ENCODE peak calls at places on chromosome 14, in eight cellular contexts. J, A, U, K, E, L, I and R are unnamed samples.

GRCh38 chr14:72737560-72737943 is 156.3 kb downstream of the DPF3 start:
- DNase-seq in J (no peak), A (no peak), U (no peak), K (no peak), E (no peak), L (no peak), I (no peak), R (no peak)

GRCh38 chr14:32938719-32939253 is at the start of gene NPAS3:
- DNase-seq in J (peak; percentile 36), A (no peak), U (no peak), K (no peak), E (no peak), L (no peak), I (peak; percentile 59), R (no peak)

GRCh38 chr14:78863143-78863542 is 693.0 kb downstream of the NRXN3 start:
- DNase-seq in J (no peak), A (no peak), U (no peak), K (no peak), E (no peak), L (no peak), I (peak; percentile 31), R (peak; percentile 25)

GRCh38 chr14:49089078-49089477 is 497.1 kb downstream of the RPS29 start:
- DNase-seq in J (no peak), A (no peak), U (no peak), K (no peak), E (no peak), L (no peak), I (no peak), R (no peak)

GRCh38 chr14:63922696-63923421 is 70.1 kb downstream of the SYNE2 start:
- DNase-seq in J (no peak), A (no peak), U (no peak), K (no peak), E (no peak), L (no peak), I (peak; percentile 21), R (peak; percentile 57)

GRCh38 chr14:24678801-24679247 is 44.8 kb upstream of the GZMB start:
- DNase-seq in J (peak; percentile 35), A (peak; percentile 28), U (peak; percentile 83), K (peak; percentile 29), E (peak; percentile 77), L (peak; percentile 79), I (peak; percentile 94), R (peak; percentile 67)

GRCh38 chr14:89855961-89856360 is 98.6 kb downstream of the EFCAB11 start:
- DNase-seq in J (no peak), A (no peak), U (no peak), K (no peak), E (no peak), L (no peak), I (peak; percentile 86), R (peak; percentile 29)

GRCh38 chr14:105850853-105851581 is 324.6 kb downstream of the TMEM121 start:
- DNase-seq in J (no peak), A (no peak), U (no peak), K (no peak), E (no peak), L (no peak), I (no peak), R (no peak)

GRCh38 chr14:103508930-103509329 is 13.7 kb downstream of the CKB start:
- DNase-seq in J (no peak), A (no peak), U (no peak), K (no peak), E (no peak), L (no peak), I (no peak), R (no peak)

GRCh38 chr14:104694991-104695659 is 5.7 kb downstream of the INF2 start:
- DNase-seq in J (no peak), A (no peak), U (peak; percentile 64), K (no peak), E (peak; percentile 71), L (peak; percentile 56), I (no peak), R (no peak)

DNA sequence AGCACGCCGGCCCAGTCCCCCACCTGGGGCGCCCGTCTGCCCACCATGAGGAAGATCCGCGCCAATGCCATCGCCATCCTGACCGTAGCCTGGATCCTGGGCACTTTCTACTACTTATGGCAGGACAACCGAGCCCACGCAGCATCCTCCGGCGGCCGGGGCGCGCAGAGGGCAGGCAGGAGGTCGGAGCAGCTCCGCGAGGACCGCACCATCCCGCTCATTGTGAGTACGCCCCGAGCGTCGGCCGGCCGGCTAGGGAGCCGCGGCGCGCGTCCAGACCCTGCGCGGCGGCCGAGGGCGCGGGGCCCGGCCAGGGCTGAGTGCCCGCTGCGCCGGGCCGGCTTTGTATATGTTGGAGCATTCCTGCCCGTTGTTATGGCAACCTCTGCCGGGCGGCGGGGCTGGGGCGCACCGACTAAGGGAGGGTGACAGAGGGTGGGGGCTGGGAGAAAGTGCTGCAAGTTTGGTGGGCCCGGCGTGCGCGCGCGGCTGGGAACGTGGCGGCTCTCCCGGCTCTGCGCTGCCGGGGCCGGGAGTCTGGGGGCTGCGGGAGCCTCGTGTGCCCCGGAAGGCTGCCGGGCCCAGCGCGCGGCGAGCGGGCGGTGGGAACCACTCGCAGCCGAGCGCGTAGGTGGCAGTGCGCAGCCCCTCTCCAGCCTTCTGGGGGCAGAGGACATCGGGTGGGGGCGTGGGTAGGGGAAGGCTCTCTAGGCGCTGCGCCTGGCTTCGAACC is 454 bp downstream of the GALNT16 start:
- DNase-seq in J (peak; percentile 33), A (no peak), U (no peak), K (no peak), E (no peak), L (no peak), I (peak; percentile 66), R (peak; percentile 11)
- H3K27me3 ChIP-seq in J (peaks cover 15% of the 10 kb centered on the region), A (no peaks in the 10 kb centered on the region), U (no peaks in the 10 kb centered on the region), K (peaks cover 41% of the 10 kb centered on the region), E (peaks cover 6% of the 10 kb centered on the region), L (peaks cover 18% of the 10 kb centered on the region), I (peaks cover 22% of the 10 kb centered on the region), R (no peaks in the 10 kb centered on the region)

DNA sequence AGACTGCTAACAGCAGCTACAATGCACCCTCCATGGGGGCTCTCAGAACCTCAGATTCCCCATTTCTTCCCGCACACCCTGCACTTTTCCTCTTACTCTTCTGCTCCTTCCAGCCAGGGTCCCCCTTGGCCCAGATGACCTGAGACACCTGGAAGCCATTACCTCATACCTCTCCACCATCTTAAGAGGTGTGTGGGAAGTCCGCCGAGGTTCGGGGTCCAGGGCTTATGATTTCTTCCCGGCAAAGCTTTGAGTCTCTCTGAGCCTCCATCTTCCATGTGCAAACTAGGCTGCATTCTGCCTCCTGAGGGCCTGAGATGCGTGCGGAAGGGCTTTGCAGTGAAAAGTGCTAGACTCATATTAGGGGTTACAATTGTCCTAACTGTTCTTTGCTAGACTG is 5.3 kb downstream of the GSC start:
- DNase-seq in J (no peak), A (no peak), U (no peak), K (no peak), E (no peak), L (no peak), I (no peak), R (no peak)
- H3K27me3 ChIP-seq in J (peaks cover 19% of the 10 kb centered on the region), A (peaks cover 2% of the 10 kb centered on the region), U (no peaks in the 10 kb centered on the region), K (peaks cover 42% of the 10 kb centered on the region), E (peaks cover 95% of the 10 kb centered on the region), L (peaks cover 13% of the 10 kb centered on the region), I (no peaks in the 10 kb centered on the region), R (peaks cover 64% of the 10 kb centered on the region)

GRCh38 chr14:77126461-77126990 is 15.1 kb downstream of the ZDHHC22 start:
- DNase-seq in J (no peak), A (no peak), U (no peak), K (no peak), E (no peak), L (no peak), I (no peak), R (no peak)

GRCh38 chr14:77126074-77126325 is 15.6 kb downstream of the ZDHHC22 start:
- DNase-seq in J (no peak), A (no peak), U (no peak), K (no peak), E (no peak), L (no peak), I (no peak), R (no peak)

GRCh38 chr14:77131206-77131605 is 10.4 kb downstream of the ZDHHC22 start:
- DNase-seq in J (no peak), A (no peak), U (no peak), K (no peak), E (no peak), L (no peak), I (no peak), R (no peak)

GRCh38 chr14:77130386-77130785 is 11.2 kb downstream of the ZDHHC22 start:
- DNase-seq in J (no peak), A (no peak), U (no peak), K (no peak), E (no peak), L (no peak), I (no peak), R (no peak)

GRCh38 chr14:77128414-77128891 is 13.1 kb downstream of the ZDHHC22 start:
- DNase-seq in J (no peak), A (no peak), U (no peak), K (no peak), E (no peak), L (no peak), I (no peak), R (no peak)
- H3K27me3 ChIP-seq in J (no peaks in the 10 kb centered on the region), A (no peaks in the 10 kb centered on the region), U (no peaks in the 10 kb centered on the region), K (peaks cover 4% of the 10 kb centered on the region), E (peaks cover 22% of the 10 kb centered on the region), L (peaks cover 16% of the 10 kb centered on the region), I (peaks cover 74% of the 10 kb centered on the region), R (peaks cover 28% of the 10 kb centered on the region)

GRCh38 chr14:101367421-101368261 is 193.7 kb upstream of the DIO3 start:
- DNase-seq in J (no peak), A (no peak), U (no peak), K (no peak), E (no peak), L (no peak), I (no peak), R (no peak)

GRCh38 chr14:101368629-101369028 is 192.7 kb upstream of the DIO3 start:
- DNase-seq in J (no peak), A (no peak), U (no peak), K (no peak), E (no peak), L (no peak), I (no peak), R (no peak)

GRCh38 chr14:101370593-101371569 is 190.4 kb upstream of the DIO3 start:
- DNase-seq in J (no peak), A (no peak), U (no peak), K (no peak), E (no peak), L (no peak), I (no peak), R (no peak)

GRCh38 chr14:101369916-101370592 is 191.2 kb upstream of the DIO3 start:
- DNase-seq in J (no peak), A (no peak), U (no peak), K (no peak), E (no peak), L (no peak), I (no peak), R (no peak)

DNA sequence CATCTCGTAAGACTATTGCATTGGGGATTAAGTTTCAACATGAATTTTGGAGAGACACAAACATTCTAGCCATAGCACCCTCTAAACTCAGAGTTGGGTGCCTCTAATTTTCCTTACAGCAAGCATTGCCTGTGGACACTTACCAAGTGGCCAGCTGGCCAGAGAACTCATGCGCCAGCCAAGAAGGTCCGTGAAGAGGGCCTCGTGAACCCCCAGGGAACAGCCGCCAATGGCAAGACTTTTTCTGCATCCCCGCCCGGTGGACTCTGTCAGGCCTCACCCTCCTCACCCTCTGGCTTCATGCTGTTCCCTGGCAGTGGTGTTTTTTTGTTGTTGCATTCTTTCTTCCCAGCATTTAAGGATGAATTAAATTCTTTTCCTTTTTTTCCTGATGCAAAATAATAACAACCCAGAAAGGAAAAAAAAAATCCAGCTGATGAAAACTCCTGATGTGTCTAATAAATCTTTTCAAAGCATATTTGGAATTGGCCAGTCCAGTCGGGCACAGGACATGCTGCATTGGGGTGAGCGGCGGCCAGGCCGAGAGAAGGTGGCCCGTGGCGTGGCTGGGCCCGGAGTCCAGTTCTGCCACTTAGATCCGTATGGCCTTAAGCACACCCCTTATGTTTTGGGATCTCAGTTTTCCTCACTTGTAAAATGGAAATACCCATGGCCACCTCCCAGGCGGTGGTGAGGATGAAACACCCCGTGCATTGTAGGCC is 191.9 kb upstream of the DIO3 start:
- DNase-seq in J (no peak), A (peak; percentile 65), U (no peak), K (no peak), E (no peak), L (no peak), I (no peak), R (no peak)
- H3K27me3 ChIP-seq in J (no peaks in the 10 kb centered on the region), A (no peaks in the 10 kb centered on the region), U (no peaks in the 10 kb centered on the region), K (peaks cover 7% of the 10 kb centered on the region), E (peaks cover 31% of the 10 kb centered on the region), L (no peaks in the 10 kb centered on the region), I (peaks cover 22% of the 10 kb centered on the region), R (no peaks in the 10 kb centered on the region)